ENCODE peak calls at places on chromosomes 5 and 9, in five cellular contexts. M is upper lobe of right lung, X is Caki2, Y is GM23338, C is astrocyte of the cerebellum. Z is an unnamed sample.

GRCh38 chr9:107163370-107163769 is 119.7 kb upstream of the RAD23B start:
- DNase-seq in M (no peak), X (no peak), Y (no peak), C (no peak), Z (no peak)

GRCh38 chr5:158383485-158383884 is 524.5 kb upstream of the CLINT1 start:
- DNase-seq in M (no peak), X (no peak), Y (no peak), C (no peak), Z (no peak)

GRCh38 chr5:157549954-157550549 is 25.5 kb downstream of the ADAM19 start:
- DNase-seq in M (no peak), X (no peak), Y (no peak), C (no peak), Z (no peak)

GRCh38 chr5:141664733-141665461 is 13.7 kb upstream of the FCHSD1 start:
- DNase-seq in M (peak; percentile 89), X (peak; percentile 54), Y (peak; percentile 89), C (peak; percentile 33), Z (peak; percentile 76)

GRCh38 chr5:20476016-20476415 is 488.0 kb upstream of the CDH18 start:
- DNase-seq in M (no peak), X (no peak), Y (no peak), C (peak; percentile 19), Z (no peak)

GRCh38 chr9:24545285-24545684 is 412 bp downstream of the IZUMO3 start:
- DNase-seq in M (no peak), X (no peak), Y (peak; percentile 8), C (no peak), Z (no peak)

GRCh38 chr9:126439402-126439765 is 112.8 kb downstream of the MVB12B start:
- DNase-seq in M (no peak), X (no peak), Y (no peak), C (peak; percentile 51), Z (no peak)

GRCh38 chr5:27854243-27854852 is 816.0 kb upstream of the CDH9 start:
- DNase-seq in M (no peak), X (no peak), Y (no peak), C (no peak), Z (no peak)

GRCh38 chr5:15520856-15521255 is 20.9 kb downstream of the FBXL7 start:
- DNase-seq in M (no peak), X (no peak), Y (no peak), C (no peak), Z (no peak)

GRCh38 chr5:136622737-136623136 is 257.4 kb upstream of the TRPC7 start:
- DNase-seq in M (no peak), X (no peak), Y (no peak), C (no peak), Z (no peak)

GRCh38 chr9:37336150-37336549 is 86.3 kb upstream of the GRHPR start:
- DNase-seq in M (no peak), X (no peak), Y (no peak), C (no peak), Z (no peak)

GRCh38 chr9:115063058-115063850 is 54.7 kb downstream of the TNC start:
- DNase-seq in M (no peak), X (no peak), Y (peak; percentile 25), C (no peak), Z (no peak)

GRCh38 chr5:113162208-113162607 is 185.6 kb downstream of the DCP2 start:
- DNase-seq in M (no peak), X (no peak), Y (no peak), C (no peak), Z (no peak)

GRCh38 chr9:109537288-109537687 is 39.2 kb upstream of the PTPN3 start:
- DNase-seq in M (no peak), X (no peak), Y (no peak), C (no peak), Z (no peak)

GRCh38 chr5:6184481-6184880 is 193.9 kb downstream of the MED10 start:
- DNase-seq in M (no peak), X (no peak), Y (no peak), C (no peak), Z (no peak)

GRCh38 chr9:127608104-127608966 is 3.7 kb upstream of the STXBP1 start:
- DNase-seq in M (peak; percentile 91), X (peak; percentile 80), Y (peak; percentile 97), C (no peak), Z (peak; percentile 67)

GRCh38 chr9:120927125-120928014 is 774 bp upstream of the TRAF1 start:
- DNase-seq in M (no peak), X (no peak), Y (no peak), C (no peak), Z (no peak)

GRCh38 chr9:122827759-122828090 is 663 bp downstream of the PDCL start:
- DNase-seq in M (no peak), X (no peak), Y (peak; percentile 77), C (peak; percentile 8), Z (peak; percentile 13)

GRCh38 chr5:34857161-34857560 is 18.2 kb downstream of the TTC23L start:
- DNase-seq in M (no peak), X (no peak), Y (no peak), C (no peak), Z (no peak)

GRCh38 chr9:19149230-19149629 is 21.9 kb upstream of the PLIN2 start:
- DNase-seq in M (no peak), X (no peak), Y (no peak), C (no peak), Z (no peak)

GRCh38 chr9:108664309-108665255 is 191.2 kb downstream of the ACTL7B start:
- DNase-seq in M (no peak), X (no peak), Y (no peak), C (no peak), Z (no peak)